ENCODE peak calls at places on chromosome 3, in five cellular contexts. B is retinal pigment epithelial cell; Z is stimulated activated naive CD8-positive, alpha-beta T cell treated with anti-CD3 and anti-CD28 coated beads, Interleukin-15, amount 100 ng/mL, for 72 hours; O is T-helper 17 cell; V is NK-92 treated with Interleukin-12 subunit alpha and Interleukin-12 subunit beta, amount 100 ng/mL, for 24 hours. U is an unnamed sample.

GRCh38 chr3:159839561-159840379 is 148.9 kb upstream of the IL12A start:
- DNase-seq in B (no peak), Z (no peak), O (no peak), V (no peak), U (no peak)

GRCh38 chr3:128923607-128924385 is 44.4 kb downstream of the ACAD9 start:
- DNase-seq in B (no peak), Z (no peak), O (no peak), V (no peak), U (no peak)

GRCh38 chr3:150666167-150666566 is 37.6 kb downstream of the ERICH6 start:
- DNase-seq in B (no peak), Z (no peak), O (no peak), V (no peak), U (no peak)

GRCh38 chr3:108079877-108080276 is 11.0 kb downstream of the CD47 start:
- DNase-seq in B (no peak), Z (no peak), O (no peak), V (no peak), U (no peak)

GRCh38 chr3:146165370-146165769 is 4.4 kb upstream of the PLOD2 start:
- DNase-seq in B (no peak), Z (no peak), O (no peak), V (no peak), U (no peak)

GRCh38 chr3:23886311-23886710 is 30.5 kb downstream of the NKIRAS1 start:
- DNase-seq in B (no peak), Z (no peak), O (no peak), V (no peak), U (no peak)

GRCh38 chr3:16372362-16373269 is 107.6 kb downstream of the OXNAD1 start:
- DNase-seq in B (no peak), Z (no peak), O (no peak), V (no peak), U (no peak)

GRCh38 chr3:12423918-12424634 is 60.2 kb upstream of the TSEN2 start:
- DNase-seq in B (no peak), Z (no peak), O (no peak), V (no peak), U (no peak)

GRCh38 chr3:124207077-124207476 is 215.2 kb upstream of the ROPN1 start:
- DNase-seq in B (no peak), Z (no peak), O (no peak), V (no peak), U (no peak)

GRCh38 chr3:109392293-109392692 is 54.9 kb upstream of the DPPA4 start:
- DNase-seq in B (no peak), Z (no peak), O (no peak), V (no peak), U (no peak)

GRCh38 chr3:133697960-133698359 is 36.2 kb upstream of the TOPBP1 start:
- DNase-seq in B (no peak), Z (no peak), O (no peak), V (no peak), U (no peak)

GRCh38 chr3:172640751-172641150 is 70.1 kb downstream of the NCEH1 start:
- DNase-seq in B (no peak), Z (no peak), O (no peak), V (no peak), U (no peak)

GRCh38 chr3:133694288-133695268 is 32.8 kb upstream of the TOPBP1 start:
- DNase-seq in B (no peak), Z (no peak), O (no peak), V (no peak), U (no peak)

GRCh38 chr3:108946292-108947290 is 7.1 kb downstream of the GUCA1C start:
- DNase-seq in B (no peak), Z (no peak), O (no peak), V (no peak), U (no peak)

GRCh38 chr3:106514431-106514830 is 645.6 kb upstream of the CBLB start:
- DNase-seq in B (no peak), Z (no peak), O (no peak), V (no peak), U (no peak)

GRCh38 chr3:42849017-42849416 is 26.7 kb downstream of the CYP8B1 start:
- DNase-seq in B (no peak), Z (no peak), O (no peak), V (no peak), U (no peak)

GRCh38 chr3:169091196-169091595 is 572.3 kb downstream of the MECOM start:
- DNase-seq in B (no peak), Z (no peak), O (no peak), V (no peak), U (no peak)

GRCh38 chr3:86986666-86987420 is 4.1 kb downstream of the VGLL3 start:
- DNase-seq in B (no peak), Z (no peak), O (no peak), V (no peak), U (no peak)

GRCh38 chr3:127628788-127629456 is at the start of gene PODXL2:
- DNase-seq in B (no peak), Z (peak; percentile 18), O (no peak), V (no peak), U (peak; percentile 84)

GRCh38 chr3:119098620-119099222 is 47.2 kb upstream of the TEX55 start:
- DNase-seq in B (no peak), Z (no peak), O (no peak), V (no peak), U (no peak)

GRCh38 chr3:30996467-30996866 is 102.0 kb upstream of the GADL1 start:
- DNase-seq in B (no peak), Z (no peak), O (no peak), V (no peak), U (no peak)

U was measured in spleen.